ENCODE peak calls at places on chromosomes 1 and 21, in seven cellular contexts. C is KBM-7, B is endothelial cell, M is iris pigment epithelial cell, T is HuH-7, E is caudate nucleus, J is IMR-90. F is an unnamed sample.

GRCh38 chr1:22500476-22500875 is 48.8 kb downstream of the ZBTB40 start:
- DNase-seq in C (no peak), B (no peak), M (peak), T (no peak), E (no peak), J (peak), F (no peak)

GRCh38 chr1:113534130-113534817 is 144.0 kb downstream of the MAGI3 start:
- DNase-seq in C (no peak), B (no peak), M (peak), T (no peak), E (no peak), J (peak), F (no peak)

GRCh38 chr1:159867322-159868064 is 5.0 kb upstream of the VSIG8 start:
- DNase-seq in C (no peak), B (no peak), M (peak), T (no peak), E (no peak), J (no peak), F (no peak)

GRCh38 chr21:29433366-29434059 is 134.8 kb downstream of the BACH1 start:
- DNase-seq in C (no peak), B (no peak), M (peak), T (no peak), E (no peak), J (peak), F (no peak)

GRCh38 chr1:1348420-1349255 is 580 bp downstream of the DVL1 start:
- DNase-seq in C (no peak), B (no peak), M (peak), T (no peak), E (no peak), J (peak), F (no peak)

GRCh38 chr1:21229246-21230000 is 52.7 kb upstream of the EIF4G3 start:
- DNase-seq in C (no peak), B (no peak), M (peak), T (no peak), E (no peak), J (peak), F (no peak)

GRCh38 chr1:147169840-147170674 is 2.2 kb downstream of the PRKAB2 start:
- DNase-seq in C (no peak), B (no peak), M (peak), T (no peak), E (no peak), J (no peak), F (no peak)

GRCh38 chr1:96660503-96660902 is 61.1 kb upstream of the PTBP2 start:
- DNase-seq in C (no peak), B (no peak), M (peak), T (no peak), E (no peak), J (peak), F (no peak)

GRCh38 chr1:117883620-117884019 is 45.8 kb downstream of the GDAP2 start:
- DNase-seq in C (no peak), B (no peak), M (no peak), T (no peak), E (no peak), J (peak), F (no peak)

GRCh38 chr1:172394167-172394751 is 26.2 kb upstream of the C1orf105 start:
- DNase-seq in C (no peak), B (no peak), M (peak), T (no peak), E (no peak), J (peak), F (peak)

GRCh38 chr1:162028726-162029125 is 5.1 kb upstream of the OLFML2B start:
- DNase-seq in C (no peak), B (no peak), M (no peak), T (no peak), E (no peak), J (no peak), F (no peak)

GRCh38 chr1:15100369-15101111 is 53.0 kb upstream of the TMEM51 start:
- DNase-seq in C (peak), B (peak), M (peak), T (peak), E (no peak), J (peak), F (no peak)

GRCh38 chr21:36297938-36298572 is 21.9 kb upstream of the MORC3 start:
- DNase-seq in C (peak), B (no peak), M (peak), T (no peak), E (no peak), J (peak), F (peak)

GRCh38 chr1:93735722-93736121 is 54.1 kb upstream of the BCAR3 start:
- DNase-seq in C (no peak), B (no peak), M (peak), T (no peak), E (no peak), J (peak), F (no peak)

GRCh38 chr1:39632491-39633417 is 6.7 kb downstream of the HEYL start:
- DNase-seq in C (no peak), B (peak), M (peak), T (no peak), E (no peak), J (peak), F (no peak)

GRCh38 chr1:24289937-24290595 is 29.1 kb upstream of the GRHL3 start:
- DNase-seq in C (no peak), B (no peak), M (peak), T (no peak), E (no peak), J (peak), F (no peak)

GRCh38 chr1:229624906-229625871 is 733 bp downstream of the TAF5L start:
- DNase-seq in C (peak), B (peak), M (peak), T (peak), E (no peak), J (peak), F (peak)

GRCh38 chr1:37704966-37705365 is 12.7 kb downstream of the CDCA8 start:
- DNase-seq in C (no peak), B (no peak), M (no peak), T (no peak), E (no peak), J (peak), F (no peak)

GRCh38 chr1:152410599-152410998 is 3.5 kb downstream of the CRNN start:
- DNase-seq in C (no peak), B (no peak), M (no peak), T (no peak), E (no peak), J (peak), F (no peak)

GRCh38 chr1:14129009-14129408 is 429.0 kb downstream of the PRDM2 start:
- DNase-seq in C (no peak), B (no peak), M (no peak), T (no peak), E (no peak), J (no peak), F (no peak)

GRCh38 chr1:51255331-51255730 is 19.3 kb downstream of the RNF11 start:
- DNase-seq in C (no peak), B (no peak), M (no peak), T (no peak), E (no peak), J (peak), F (no peak)